ENCODE peak calls at places on chromosome 18, in six cellular contexts. One of them, this sample, is unnamed. For H3K27me3, the result is how much of the 10 kb centered on the place peaks cover.

GRCh38 chr18:48749768-48750167 is 201.0 kb downstream of the SMAD7 start:
- DNase-seq in HCT116: no peak
- DNase-seq in HepG2: no peak
- DNase-seq in H1: no peak
- DNase-seq in K562: no peak
- DNase-seq in GM12878: no peak
- DNase-seq in this sample: no peak

GRCh38 chr18:12308386-12309100 is 502 bp downstream of the TUBB6 start:
- DNase-seq in HCT116: no peak
- DNase-seq in HepG2: peak
- DNase-seq in H1: peak
- DNase-seq in K562: peak
- DNase-seq in GM12878: no peak
- DNase-seq in this sample: no peak

GRCh38 chr18:46387426-46388131 is 269.4 kb downstream of the LOXHD1 start:
- DNase-seq in HCT116: no peak
- DNase-seq in HepG2: no peak
- DNase-seq in H1: no peak
- DNase-seq in K562: no peak
- DNase-seq in GM12878: no peak
- DNase-seq in this sample: no peak

GRCh38 chr18:35454803-35455202 is 43.0 kb downstream of the INO80C start:
- DNase-seq in HCT116: no peak
- DNase-seq in HepG2: no peak
- DNase-seq in H1: no peak
- DNase-seq in K562: no peak
- DNase-seq in GM12878: no peak
- DNase-seq in this sample: no peak

GRCh38 chr18:12886498-12887126 is 2.6 kb upstream of the PTPN2 start:
- DNase-seq in HCT116: no peak
- DNase-seq in HepG2: peak
- DNase-seq in H1: no peak
- DNase-seq in K562: no peak
- DNase-seq in GM12878: no peak
- DNase-seq in this sample: no peak

GRCh38 chr18:11577271-11578112 is 31.9 kb upstream of the SLC35G4 start:
- DNase-seq in HCT116: no peak
- DNase-seq in HepG2: no peak
- DNase-seq in H1: no peak
- DNase-seq in K562: no peak
- DNase-seq in GM12878: no peak
- DNase-seq in this sample: no peak

GRCh38 chr18:34401775-34402174 is 177.1 kb upstream of the NOL4 start:
- DNase-seq in HCT116: no peak
- DNase-seq in HepG2: no peak
- DNase-seq in H1: no peak
- DNase-seq in K562: no peak
- DNase-seq in GM12878: no peak
- DNase-seq in this sample: no peak

GRCh38 chr18:8898990-8899389 is 193.6 kb downstream of the MTCL1 start:
- DNase-seq in HCT116: no peak
- DNase-seq in HepG2: no peak
- DNase-seq in H1: no peak
- DNase-seq in K562: peak
- DNase-seq in GM12878: no peak
- DNase-seq in this sample: no peak

GRCh38 chr18:42275138-42275535 is 320.1 kb downstream of the PIK3C3 start:
- DNase-seq in HCT116: no peak
- DNase-seq in HepG2: no peak
- DNase-seq in H1: no peak
- DNase-seq in K562: no peak
- DNase-seq in GM12878: no peak
- DNase-seq in this sample: no peak

GRCh38 chr18:50578651-50579050 is 18.8 kb downstream of the MAPK4 start:
- DNase-seq in HCT116: peak
- DNase-seq in HepG2: no peak
- DNase-seq in H1: no peak
- DNase-seq in K562: no peak
- DNase-seq in GM12878: no peak
- DNase-seq in this sample: no peak

GRCh38 chr18:32019251-32019943 is 772 bp downstream of the RNF125 start:
- DNase-seq in HCT116: peak
- DNase-seq in HepG2: peak
- DNase-seq in H1: peak
- DNase-seq in K562: peak
- DNase-seq in GM12878: no peak
- DNase-seq in this sample: peak

GRCh38 chr18:13374468-13375301 is 156.1 kb downstream of the LDLRAD4 start:
- DNase-seq in HCT116: no peak
- DNase-seq in HepG2: no peak
- DNase-seq in H1: no peak
- DNase-seq in K562: no peak
- DNase-seq in GM12878: no peak
- DNase-seq in this sample: no peak

GRCh38 chr18:9506046-9506792 is 30.9 kb downstream of the RALBP1 start:
- DNase-seq in HCT116: no peak
- DNase-seq in HepG2: no peak
- DNase-seq in H1: no peak
- DNase-seq in K562: peak
- DNase-seq in GM12878: no peak
- DNase-seq in this sample: no peak

GRCh38 chr18:48662021-48662661 is 123.3 kb downstream of the CTIF start:
- DNase-seq in HCT116: no peak
- DNase-seq in HepG2: peak
- DNase-seq in H1: no peak
- DNase-seq in K562: peak
- DNase-seq in GM12878: no peak
- DNase-seq in this sample: no peak

GRCh38 chr18:11859903-11860407 is 8.7 kb downstream of the CHMP1B start:
- DNase-seq in HCT116: peak
- DNase-seq in HepG2: peak
- DNase-seq in H1: peak
- DNase-seq in K562: peak
- DNase-seq in GM12878: no peak
- DNase-seq in this sample: no peak

GRCh38 chr18:23283933-23284430 is 148.7 kb downstream of the CABLES1 start:
- DNase-seq in HCT116: peak
- DNase-seq in HepG2: peak
- DNase-seq in H1: peak
- DNase-seq in K562: no peak
- DNase-seq in GM12878: peak
- DNase-seq in this sample: peak

GRCh38 chr18:38576915-38577314 is 1011.3 kb upstream of the CELF4 start:
- DNase-seq in HCT116: no peak
- DNase-seq in HepG2: no peak
- DNase-seq in H1: no peak
- DNase-seq in K562: no peak
- DNase-seq in GM12878: no peak
- DNase-seq in this sample: no peak

GRCh38 chr18:54776282-54776977 is 51.8 kb upstream of the RAB27B start:
- DNase-seq in HCT116: peak
- DNase-seq in HepG2: peak
- DNase-seq in H1: no peak
- DNase-seq in K562: no peak
- DNase-seq in GM12878: peak
- DNase-seq in this sample: no peak

GRCh38 chr18:37188016-37188791 is 359.3 kb downstream of the KIAA1328 start:
- DNase-seq in HCT116: no peak
- DNase-seq in HepG2: no peak
- DNase-seq in H1: no peak
- DNase-seq in K562: no peak
- DNase-seq in GM12878: no peak
- DNase-seq in this sample: no peak

GRCh38 chr18:47772374-47773248 is 157.8 kb downstream of the SMAD2 start:
- DNase-seq in HCT116: peak
- DNase-seq in HepG2: peak
- DNase-seq in H1: peak
- DNase-seq in K562: peak
- DNase-seq in GM12878: no peak
- DNase-seq in this sample: peak

GRCh38 chr18:41004320-41004719 is 950.7 kb upstream of the PIK3C3 start:
- DNase-seq in HCT116: no peak
- DNase-seq in HepG2: no peak
- DNase-seq in H1: no peak
- DNase-seq in K562: no peak
- DNase-seq in GM12878: no peak
- DNase-seq in this sample: peak

GRCh38 chr18:36695806-36696205 is 133.0 kb downstream of the TPGS2 start:
- DNase-seq in HCT116: no peak
- DNase-seq in HepG2: no peak
- DNase-seq in H1: no peak
- DNase-seq in K562: no peak
- DNase-seq in GM12878: no peak
- DNase-seq in this sample: no peak

GRCh38 chr18:48605408-48605845 is 66.6 kb downstream of the CTIF start:
- DNase-seq in HCT116: peak
- DNase-seq in HepG2: peak
- DNase-seq in H1: peak
- DNase-seq in K562: peak
- DNase-seq in GM12878: peak
- DNase-seq in this sample: peak

GRCh38 chr18:51668101-51668500 is 470.6 kb upstream of the MEX3C start:
- DNase-seq in HCT116: peak
- DNase-seq in HepG2: peak
- DNase-seq in H1: peak
- DNase-seq in K562: peak
- DNase-seq in GM12878: no peak
- DNase-seq in this sample: peak

GRCh38 chr18:57640236-57640635 is 18.6 kb upstream of the NARS1 start:
- DNase-seq in HCT116: no peak
- DNase-seq in HepG2: no peak
- DNase-seq in H1: no peak
- DNase-seq in K562: no peak
- DNase-seq in GM12878: no peak
- DNase-seq in this sample: no peak

GRCh38 chr18:57649536-57650495 is 28.2 kb upstream of the NARS1 start:
- DNase-seq in HCT116: no peak
- DNase-seq in HepG2: no peak
- DNase-seq in H1: no peak
- DNase-seq in K562: no peak
- DNase-seq in GM12878: peak
- DNase-seq in this sample: no peak

GRCh38 chr18:57640749-57641148 is 19.1 kb upstream of the NARS1 start:
- DNase-seq in HCT116: no peak
- DNase-seq in HepG2: no peak
- DNase-seq in H1: no peak
- DNase-seq in K562: no peak
- DNase-seq in GM12878: no peak
- DNase-seq in this sample: no peak

GRCh38 chr18:57648414-57648813 is 26.8 kb upstream of the NARS1 start:
- DNase-seq in HCT116: no peak
- DNase-seq in HepG2: no peak
- DNase-seq in H1: no peak
- DNase-seq in K562: no peak
- DNase-seq in GM12878: no peak
- DNase-seq in this sample: no peak

GRCh38 chr18:57644540-57644939 is 22.9 kb upstream of the NARS1 start:
- DNase-seq in HCT116: no peak
- DNase-seq in HepG2: no peak
- DNase-seq in H1: no peak
- DNase-seq in K562: no peak
- DNase-seq in GM12878: no peak
- DNase-seq in this sample: no peak
- TF ChIP-seq ZNF274 in HCT116: no peak
- TF ChIP-seq ZNF274 in HepG2: no peak
- TF ChIP-seq ZNF274 in H1: no peak
- TF ChIP-seq ZNF274 in K562: no peak
- TF ChIP-seq ZNF274 in GM12878: no peak
- TF ChIP-seq ZNF274 in this sample: no peak

GRCh38 chr18:76145506-76145905 is 349.5 kb downstream of the ZNF516 start:
- DNase-seq in HCT116: no peak
- DNase-seq in HepG2: no peak
- DNase-seq in H1: no peak
- DNase-seq in K562: no peak
- DNase-seq in GM12878: no peak
- DNase-seq in this sample: no peak
- H3K27me3 ChIP-seq in HCT116: under half
- H3K27me3 ChIP-seq in HepG2: under half
- H3K27me3 ChIP-seq in H1: under half
- H3K27me3 ChIP-seq in K562: under half
- H3K27me3 ChIP-seq in GM12878: under half
- H3K27me3 ChIP-seq in this sample: under half

DNA sequence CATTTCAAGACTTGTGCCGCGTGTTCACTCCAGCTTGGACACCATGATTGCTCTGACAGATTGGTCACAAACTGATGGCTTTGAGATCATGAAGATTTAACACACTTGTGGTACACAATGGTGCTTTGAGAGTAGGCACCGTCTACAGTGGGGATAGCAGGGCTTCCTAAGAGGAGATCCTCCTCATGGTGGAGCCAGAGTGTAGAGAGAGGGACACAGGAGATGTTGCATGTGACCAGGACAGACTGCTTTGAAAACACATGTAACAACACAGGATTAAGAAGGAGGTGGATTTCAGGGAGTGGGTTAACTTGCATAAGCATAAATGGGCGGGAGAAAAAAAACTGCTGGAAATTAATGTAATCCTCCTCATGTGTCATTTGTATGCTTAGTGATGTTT is 95.7 kb upstream of the LINC00305 start:
- DNase-seq in HCT116: no peak
- DNase-seq in HepG2: no peak
- DNase-seq in H1: no peak
- DNase-seq in K562: no peak
- DNase-seq in GM12878: no peak
- DNase-seq in this sample: no peak
- TF ChIP-seq ZNF274 in HCT116: no peak
- TF ChIP-seq ZNF274 in HepG2: no peak
- TF ChIP-seq ZNF274 in H1: no peak
- TF ChIP-seq ZNF274 in K562: no peak
- TF ChIP-seq ZNF274 in GM12878: no peak
- TF ChIP-seq ZNF274 in this sample: no peak

DNA sequence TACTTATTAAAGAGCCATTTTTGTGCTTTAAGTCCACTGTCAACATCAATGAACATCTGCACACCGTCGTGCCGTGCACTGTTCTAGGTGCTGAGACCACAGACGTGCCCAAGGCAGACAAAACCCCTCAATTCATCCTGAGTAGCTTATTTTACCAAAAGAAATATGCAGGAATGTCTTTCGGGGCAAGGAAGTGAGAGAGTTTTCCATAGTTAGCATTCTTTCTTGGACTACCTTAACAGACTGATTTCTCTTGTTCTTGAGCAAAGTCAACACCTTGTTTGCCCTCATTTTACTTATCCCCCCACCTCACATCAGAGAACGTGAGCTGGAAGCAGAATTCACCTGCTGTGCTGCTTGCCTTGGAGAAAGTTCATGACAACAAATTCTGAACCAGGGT is 69.3 kb downstream of the GATA6 start:
- DNase-seq in HCT116: no peak
- DNase-seq in HepG2: no peak
- DNase-seq in H1: no peak
- DNase-seq in K562: no peak
- DNase-seq in GM12878: no peak
- DNase-seq in this sample: no peak
- H3K27me3 ChIP-seq in HCT116: under half
- H3K27me3 ChIP-seq in HepG2: under half
- H3K27me3 ChIP-seq in H1: under half
- H3K27me3 ChIP-seq in K562: under half
- H3K27me3 ChIP-seq in GM12878: under half
- H3K27me3 ChIP-seq in this sample: under half

This sample was measured in NT2/D1.